ENCODE peak calls at places on chromosomes 16 and 17, in seven cellular contexts. H, R, Y, Z, K, C and E are unnamed samples.

GRCh38 chr17:79322216-79323123 is 247.8 kb downstream of the ENGASE start:
- DNase-seq in Y (no peak), R (no peak), K (no peak), C (no peak), H (no peak), Z (no peak), E (no peak)

GRCh38 chr17:17742133-17742621 is 60.9 kb downstream of the RAI1 start:
- DNase-seq in C (no peak), Z (no peak), K (no peak), Y (no peak), R (no peak), H (peak), E (no peak)

GRCh38 chr16:13098536-13098935 is 197.1 kb downstream of the SHISA9 start:
- DNase-seq in H (no peak), Y (no peak), K (no peak), C (no peak), R (no peak), Z (no peak), E (no peak)

GRCh38 chr17:11461993-11462548 is 136.2 kb upstream of the DNAH9 start:
- DNase-seq in Y (no peak), H (no peak), K (no peak), Z (no peak), C (no peak), R (no peak), E (no peak)

GRCh38 chr17:60173304-60173807 is 23.6 kb downstream of the CA4 start:
- DNase-seq in K (no peak), Y (no peak), H (peak), R (no peak), C (no peak), Z (peak), E (no peak)

GRCh38 chr17:58006563-58006923 is 503 bp downstream of the SRSF1 start:
- DNase-seq in K (no peak), Y (peak), C (no peak), H (peak), R (peak), Z (peak), E (peak)

GRCh38 chr16:49530396-49530795 is 156.8 kb downstream of the C16orf78 start:
- DNase-seq in C (no peak), H (no peak), K (no peak), R (no peak), Z (no peak), Y (no peak), E (no peak)

GRCh38 chr17:71494045-71494444 is 626.8 kb upstream of the SOX9 start:
- DNase-seq in K (no peak), Z (no peak), Y (no peak), R (no peak), C (no peak), H (peak), E (no peak)

GRCh38 chr16:22189473-22190168 is 16.5 kb upstream of the EEF2K start:
- DNase-seq in C (peak), H (peak), Z (peak), Y (peak), K (no peak), R (no peak), E (no peak)

GRCh38 chr16:88286301-88286923 is 96.3 kb upstream of the ZNF469 start:
- DNase-seq in H (no peak), K (no peak), R (no peak), Y (no peak), Z (no peak), C (no peak), E (no peak)

GRCh38 chr17:29136998-29137730 is 43.0 kb downstream of the MYO18A start:
- DNase-seq in C (no peak), R (no peak), K (no peak), Z (peak), Y (no peak), H (no peak), E (no peak)

GRCh38 chr16:4175849-4176248 is 59.6 kb upstream of the ADCY9 start:
- DNase-seq in C (no peak), K (no peak), H (no peak), Y (no peak), R (no peak), Z (peak), E (no peak)

GRCh38 chr16:53057658-53058057 is 2.9 kb downstream of the CHD9 start:
- DNase-seq in Y (no peak), R (no peak), K (no peak), H (no peak), C (no peak), Z (no peak), E (no peak)

GRCh38 chr16:58027341-58028167 is 2.0 kb downstream of the MMP15 start:
- DNase-seq in C (no peak), H (peak), R (peak), Z (peak), K (peak), Y (no peak), E (peak)

GRCh38 chr16:11665071-11665491 is 3.2 kb upstream of the SNN start:
- DNase-seq in C (peak), H (no peak), K (no peak), Z (no peak), R (no peak), Y (no peak), E (no peak)

GRCh38 chr17:82931696-82932060 is 91.9 kb upstream of the ZNF750 start:
- DNase-seq in R (no peak), H (peak), Y (peak), C (no peak), K (no peak), Z (peak), E (no peak)